ENCODE peak calls at places on chromosome 15, in ten cellular contexts. One of them, this sample, is unnamed.

GRCh38 chr15:40775007-40775406 is 5.2 kb downstream of the C15orf62 start:
- DNase-seq in sigmoid colon: no peak
- DNase-seq in cortex of kidney: no peak
- DNase-seq in NCI-H345: no peak
- DNase-seq in NCI-H1092 treated with DMSO at 0.1 percent for 48 hours: no peak
- DNase-seq in stomach: no peak
- DNase-seq in HEK293T: no peak
- DNase-seq in stimulated activated CD8-positive, alpha-beta memory T cell treated with anti-CD3 and anti-CD28 coated beads, Interleukin-7, amount 100 ng/mL, for 48 hours: no peak
- DNase-seq in IMR-90: no peak
- DNase-seq in aorta: no peak
- DNase-seq in this sample: no peak

GRCh38 chr15:37872661-37873060 is 61.8 kb upstream of the TMCO5A start:
- DNase-seq in cortex of kidney: no peak
- DNase-seq in NCI-H1092 treated with DMSO at 0.1 percent for 48 hours: peak
- DNase-seq in HEK293T: no peak
- DNase-seq in stomach: no peak
- DNase-seq in aorta: no peak
- DNase-seq in NCI-H345: peak
- DNase-seq in IMR-90: no peak
- DNase-seq in sigmoid colon: no peak
- DNase-seq in stimulated activated CD8-positive, alpha-beta memory T cell treated with anti-CD3 and anti-CD28 coated beads, Interleukin-7, amount 100 ng/mL, for 48 hours: no peak
- DNase-seq in this sample: no peak

GRCh38 chr15:76764004-76764403 is 141.1 kb downstream of the SCAPER start:
- DNase-seq in IMR-90: no peak
- DNase-seq in NCI-H345: no peak
- DNase-seq in stomach: no peak
- DNase-seq in sigmoid colon: no peak
- DNase-seq in stimulated activated CD8-positive, alpha-beta memory T cell treated with anti-CD3 and anti-CD28 coated beads, Interleukin-7, amount 100 ng/mL, for 48 hours: no peak
- DNase-seq in cortex of kidney: no peak
- DNase-seq in NCI-H1092 treated with DMSO at 0.1 percent for 48 hours: no peak
- DNase-seq in HEK293T: no peak
- DNase-seq in aorta: no peak
- DNase-seq in this sample: no peak

GRCh38 chr15:49270541-49271421 is 100.7 kb downstream of the GALK2 start:
- DNase-seq in cortex of kidney: no peak
- DNase-seq in NCI-H345: no peak
- DNase-seq in stomach: no peak
- DNase-seq in sigmoid colon: no peak
- DNase-seq in stimulated activated CD8-positive, alpha-beta memory T cell treated with anti-CD3 and anti-CD28 coated beads, Interleukin-7, amount 100 ng/mL, for 48 hours: no peak
- DNase-seq in IMR-90: peak
- DNase-seq in HEK293T: no peak
- DNase-seq in aorta: peak
- DNase-seq in NCI-H1092 treated with DMSO at 0.1 percent for 48 hours: no peak
- DNase-seq in this sample: peak

GRCh38 chr15:79595995-79596622 is 164.0 kb downstream of the MINAR1 start:
- DNase-seq in stimulated activated CD8-positive, alpha-beta memory T cell treated with anti-CD3 and anti-CD28 coated beads, Interleukin-7, amount 100 ng/mL, for 48 hours: peak
- DNase-seq in aorta: peak
- DNase-seq in NCI-H1092 treated with DMSO at 0.1 percent for 48 hours: peak
- DNase-seq in stomach: peak
- DNase-seq in HEK293T: peak
- DNase-seq in sigmoid colon: no peak
- DNase-seq in NCI-H345: peak
- DNase-seq in cortex of kidney: no peak
- DNase-seq in IMR-90: peak
- DNase-seq in this sample: peak

GRCh38 chr15:42826251-42826890 is 89.4 kb upstream of the CDAN1 start:
- DNase-seq in stomach: no peak
- DNase-seq in IMR-90: no peak
- DNase-seq in NCI-H345: no peak
- DNase-seq in cortex of kidney: no peak
- DNase-seq in stimulated activated CD8-positive, alpha-beta memory T cell treated with anti-CD3 and anti-CD28 coated beads, Interleukin-7, amount 100 ng/mL, for 48 hours: no peak
- DNase-seq in HEK293T: no peak
- DNase-seq in sigmoid colon: no peak
- DNase-seq in NCI-H1092 treated with DMSO at 0.1 percent for 48 hours: no peak
- DNase-seq in aorta: no peak
- DNase-seq in this sample: no peak

GRCh38 chr15:67607959-67608605 is 65.6 kb downstream of the MAP2K5 start:
- DNase-seq in sigmoid colon: no peak
- DNase-seq in NCI-H345: no peak
- DNase-seq in stomach: no peak
- DNase-seq in IMR-90: no peak
- DNase-seq in cortex of kidney: no peak
- DNase-seq in stimulated activated CD8-positive, alpha-beta memory T cell treated with anti-CD3 and anti-CD28 coated beads, Interleukin-7, amount 100 ng/mL, for 48 hours: no peak
- DNase-seq in aorta: no peak
- DNase-seq in HEK293T: no peak
- DNase-seq in NCI-H1092 treated with DMSO at 0.1 percent for 48 hours: no peak
- DNase-seq in this sample: no peak

GRCh38 chr15:94272251-94272898 is 41.0 kb downstream of the MCTP2 start:
- DNase-seq in cortex of kidney: no peak
- DNase-seq in NCI-H345: no peak
- DNase-seq in stimulated activated CD8-positive, alpha-beta memory T cell treated with anti-CD3 and anti-CD28 coated beads, Interleukin-7, amount 100 ng/mL, for 48 hours: no peak
- DNase-seq in NCI-H1092 treated with DMSO at 0.1 percent for 48 hours: no peak
- DNase-seq in stomach: no peak
- DNase-seq in HEK293T: no peak
- DNase-seq in IMR-90: no peak
- DNase-seq in aorta: no peak
- DNase-seq in sigmoid colon: no peak
- DNase-seq in this sample: no peak

GRCh38 chr15:71782447-71783165 is 27.7 kb upstream of the NR2E3 start:
- DNase-seq in sigmoid colon: no peak
- DNase-seq in HEK293T: no peak
- DNase-seq in stomach: no peak
- DNase-seq in NCI-H345: no peak
- DNase-seq in IMR-90: no peak
- DNase-seq in aorta: no peak
- DNase-seq in stimulated activated CD8-positive, alpha-beta memory T cell treated with anti-CD3 and anti-CD28 coated beads, Interleukin-7, amount 100 ng/mL, for 48 hours: no peak
- DNase-seq in NCI-H1092 treated with DMSO at 0.1 percent for 48 hours: no peak
- DNase-seq in cortex of kidney: no peak
- DNase-seq in this sample: no peak

GRCh38 chr15:66050264-66050663 is 181.0 kb downstream of the RAB11A start:
- DNase-seq in stimulated activated CD8-positive, alpha-beta memory T cell treated with anti-CD3 and anti-CD28 coated beads, Interleukin-7, amount 100 ng/mL, for 48 hours: no peak
- DNase-seq in stomach: no peak
- DNase-seq in HEK293T: no peak
- DNase-seq in aorta: no peak
- DNase-seq in NCI-H345: no peak
- DNase-seq in cortex of kidney: no peak
- DNase-seq in sigmoid colon: no peak
- DNase-seq in IMR-90: no peak
- DNase-seq in NCI-H1092 treated with DMSO at 0.1 percent for 48 hours: no peak
- DNase-seq in this sample: no peak

GRCh38 chr15:63006032-63006878 is 36.3 kb upstream of the TPM1 start:
- DNase-seq in NCI-H1092 treated with DMSO at 0.1 percent for 48 hours: no peak
- DNase-seq in NCI-H345: no peak
- DNase-seq in sigmoid colon: no peak
- DNase-seq in cortex of kidney: no peak
- DNase-seq in IMR-90: no peak
- DNase-seq in HEK293T: no peak
- DNase-seq in stomach: no peak
- DNase-seq in stimulated activated CD8-positive, alpha-beta memory T cell treated with anti-CD3 and anti-CD28 coated beads, Interleukin-7, amount 100 ng/mL, for 48 hours: no peak
- DNase-seq in aorta: no peak
- DNase-seq in this sample: no peak

GRCh38 chr15:99447497-99448371 is 118.0 kb upstream of the MEF2A start:
- DNase-seq in NCI-H345: peak
- DNase-seq in HEK293T: no peak
- DNase-seq in stomach: peak
- DNase-seq in IMR-90: no peak
- DNase-seq in sigmoid colon: peak
- DNase-seq in NCI-H1092 treated with DMSO at 0.1 percent for 48 hours: peak
- DNase-seq in cortex of kidney: no peak
- DNase-seq in stimulated activated CD8-positive, alpha-beta memory T cell treated with anti-CD3 and anti-CD28 coated beads, Interleukin-7, amount 100 ng/mL, for 48 hours: no peak
- DNase-seq in aorta: peak
- DNase-seq in this sample: no peak

GRCh38 chr15:36358094-36358961 is 221.1 kb upstream of the CDIN1 start:
- DNase-seq in stimulated activated CD8-positive, alpha-beta memory T cell treated with anti-CD3 and anti-CD28 coated beads, Interleukin-7, amount 100 ng/mL, for 48 hours: no peak
- DNase-seq in IMR-90: peak
- DNase-seq in aorta: no peak
- DNase-seq in NCI-H1092 treated with DMSO at 0.1 percent for 48 hours: no peak
- DNase-seq in cortex of kidney: no peak
- DNase-seq in stomach: no peak
- DNase-seq in HEK293T: no peak
- DNase-seq in NCI-H345: no peak
- DNase-seq in sigmoid colon: no peak
- DNase-seq in this sample: peak

GRCh38 chr15:99452728-99453643 is 112.8 kb upstream of the MEF2A start:
- DNase-seq in cortex of kidney: no peak
- DNase-seq in HEK293T: no peak
- DNase-seq in NCI-H345: no peak
- DNase-seq in stomach: peak
- DNase-seq in stimulated activated CD8-positive, alpha-beta memory T cell treated with anti-CD3 and anti-CD28 coated beads, Interleukin-7, amount 100 ng/mL, for 48 hours: no peak
- DNase-seq in NCI-H1092 treated with DMSO at 0.1 percent for 48 hours: no peak
- DNase-seq in sigmoid colon: peak
- DNase-seq in IMR-90: peak
- DNase-seq in aorta: peak
- DNase-seq in this sample: peak

GRCh38 chr15:94028809-94029208 is 202.6 kb upstream of the MCTP2 start:
- DNase-seq in cortex of kidney: no peak
- DNase-seq in stimulated activated CD8-positive, alpha-beta memory T cell treated with anti-CD3 and anti-CD28 coated beads, Interleukin-7, amount 100 ng/mL, for 48 hours: no peak
- DNase-seq in NCI-H1092 treated with DMSO at 0.1 percent for 48 hours: no peak
- DNase-seq in stomach: no peak
- DNase-seq in IMR-90: no peak
- DNase-seq in aorta: no peak
- DNase-seq in NCI-H345: no peak
- DNase-seq in HEK293T: no peak
- DNase-seq in sigmoid colon: no peak
- DNase-seq in this sample: no peak

GRCh38 chr15:100595964-100596363 is 6.0 kb downstream of the LINS1 start:
- DNase-seq in IMR-90: no peak
- DNase-seq in sigmoid colon: no peak
- DNase-seq in aorta: no peak
- DNase-seq in stomach: no peak
- DNase-seq in HEK293T: no peak
- DNase-seq in NCI-H345: no peak
- DNase-seq in NCI-H1092 treated with DMSO at 0.1 percent for 48 hours: no peak
- DNase-seq in stimulated activated CD8-positive, alpha-beta memory T cell treated with anti-CD3 and anti-CD28 coated beads, Interleukin-7, amount 100 ng/mL, for 48 hours: no peak
- DNase-seq in cortex of kidney: no peak
- DNase-seq in this sample: no peak

GRCh38 chr15:47725924-47726323 is 8.6 kb downstream of the SEMA6D start:
- DNase-seq in HEK293T: no peak
- DNase-seq in NCI-H1092 treated with DMSO at 0.1 percent for 48 hours: peak
- DNase-seq in stimulated activated CD8-positive, alpha-beta memory T cell treated with anti-CD3 and anti-CD28 coated beads, Interleukin-7, amount 100 ng/mL, for 48 hours: no peak
- DNase-seq in stomach: no peak
- DNase-seq in IMR-90: no peak
- DNase-seq in cortex of kidney: no peak
- DNase-seq in aorta: no peak
- DNase-seq in sigmoid colon: no peak
- DNase-seq in NCI-H345: no peak
- DNase-seq in this sample: no peak

GRCh38 chr15:23467110-23467600 is 20.1 kb upstream of the GOLGA6L2 start:
- DNase-seq in stomach: no peak
- DNase-seq in aorta: no peak
- DNase-seq in IMR-90: peak
- DNase-seq in sigmoid colon: no peak
- DNase-seq in stimulated activated CD8-positive, alpha-beta memory T cell treated with anti-CD3 and anti-CD28 coated beads, Interleukin-7, amount 100 ng/mL, for 48 hours: no peak
- DNase-seq in HEK293T: peak
- DNase-seq in NCI-H345: peak
- DNase-seq in NCI-H1092 treated with DMSO at 0.1 percent for 48 hours: peak
- DNase-seq in cortex of kidney: no peak
- DNase-seq in this sample: peak

GRCh38 chr15:90481023-90481422 is 48.7 kb upstream of the CRTC3 start:
- DNase-seq in stomach: no peak
- DNase-seq in stimulated activated CD8-positive, alpha-beta memory T cell treated with anti-CD3 and anti-CD28 coated beads, Interleukin-7, amount 100 ng/mL, for 48 hours: peak
- DNase-seq in NCI-H1092 treated with DMSO at 0.1 percent for 48 hours: no peak
- DNase-seq in aorta: no peak
- DNase-seq in cortex of kidney: no peak
- DNase-seq in sigmoid colon: no peak
- DNase-seq in NCI-H345: no peak
- DNase-seq in HEK293T: no peak
- DNase-seq in IMR-90: no peak
- DNase-seq in this sample: no peak

GRCh38 chr15:71456362-71456761 is 341.1 kb downstream of the THSD4 start:
- DNase-seq in NCI-H1092 treated with DMSO at 0.1 percent for 48 hours: no peak
- DNase-seq in NCI-H345: no peak
- DNase-seq in IMR-90: no peak
- DNase-seq in HEK293T: no peak
- DNase-seq in aorta: no peak
- DNase-seq in stimulated activated CD8-positive, alpha-beta memory T cell treated with anti-CD3 and anti-CD28 coated beads, Interleukin-7, amount 100 ng/mL, for 48 hours: no peak
- DNase-seq in cortex of kidney: no peak
- DNase-seq in stomach: no peak
- DNase-seq in sigmoid colon: no peak
- DNase-seq in this sample: no peak

GRCh38 chr15:93759626-93760025 is 471.7 kb upstream of the MCTP2 start:
- DNase-seq in NCI-H1092 treated with DMSO at 0.1 percent for 48 hours: no peak
- DNase-seq in IMR-90: no peak
- DNase-seq in aorta: no peak
- DNase-seq in stimulated activated CD8-positive, alpha-beta memory T cell treated with anti-CD3 and anti-CD28 coated beads, Interleukin-7, amount 100 ng/mL, for 48 hours: no peak
- DNase-seq in stomach: no peak
- DNase-seq in NCI-H345: no peak
- DNase-seq in cortex of kidney: no peak
- DNase-seq in sigmoid colon: no peak
- DNase-seq in HEK293T: no peak
- DNase-seq in this sample: no peak

GRCh38 chr15:52078876-52079700 is 33.5 kb downstream of the BCL2L10 start:
- DNase-seq in sigmoid colon: peak
- DNase-seq in aorta: peak
- DNase-seq in NCI-H1092 treated with DMSO at 0.1 percent for 48 hours: peak
- DNase-seq in stimulated activated CD8-positive, alpha-beta memory T cell treated with anti-CD3 and anti-CD28 coated beads, Interleukin-7, amount 100 ng/mL, for 48 hours: peak
- DNase-seq in IMR-90: peak
- DNase-seq in HEK293T: peak
- DNase-seq in cortex of kidney: no peak
- DNase-seq in NCI-H345: peak
- DNase-seq in stomach: peak
- DNase-seq in this sample: peak

GRCh38 chr15:60871731-60872130 is 357.4 kb downstream of the RORA start:
- DNase-seq in aorta: no peak
- DNase-seq in stomach: no peak
- DNase-seq in NCI-H345: no peak
- DNase-seq in cortex of kidney: no peak
- DNase-seq in NCI-H1092 treated with DMSO at 0.1 percent for 48 hours: no peak
- DNase-seq in IMR-90: peak
- DNase-seq in stimulated activated CD8-positive, alpha-beta memory T cell treated with anti-CD3 and anti-CD28 coated beads, Interleukin-7, amount 100 ng/mL, for 48 hours: no peak
- DNase-seq in HEK293T: no peak
- DNase-seq in sigmoid colon: no peak
- DNase-seq in this sample: no peak

GRCh38 chr15:67033521-67033920 is 31.9 kb upstream of the SMAD3 start:
- DNase-seq in stomach: no peak
- DNase-seq in sigmoid colon: no peak
- DNase-seq in aorta: peak
- DNase-seq in stimulated activated CD8-positive, alpha-beta memory T cell treated with anti-CD3 and anti-CD28 coated beads, Interleukin-7, amount 100 ng/mL, for 48 hours: no peak
- DNase-seq in cortex of kidney: no peak
- DNase-seq in HEK293T: no peak
- DNase-seq in NCI-H345: no peak
- DNase-seq in NCI-H1092 treated with DMSO at 0.1 percent for 48 hours: no peak
- DNase-seq in IMR-90: no peak
- DNase-seq in this sample: no peak

GRCh38 chr15:29596266-29596665 is 226.0 kb downstream of the TJP1 start:
- DNase-seq in stomach: no peak
- DNase-seq in aorta: no peak
- DNase-seq in sigmoid colon: no peak
- DNase-seq in stimulated activated CD8-positive, alpha-beta memory T cell treated with anti-CD3 and anti-CD28 coated beads, Interleukin-7, amount 100 ng/mL, for 48 hours: no peak
- DNase-seq in HEK293T: no peak
- DNase-seq in IMR-90: peak
- DNase-seq in NCI-H345: no peak
- DNase-seq in cortex of kidney: no peak
- DNase-seq in NCI-H1092 treated with DMSO at 0.1 percent for 48 hours: no peak
- DNase-seq in this sample: peak

GRCh38 chr15:41020829-41021228 is 67.6 kb downstream of the CHAC1 start:
- DNase-seq in sigmoid colon: no peak
- DNase-seq in HEK293T: no peak
- DNase-seq in IMR-90: no peak
- DNase-seq in NCI-H345: no peak
- DNase-seq in NCI-H1092 treated with DMSO at 0.1 percent for 48 hours: no peak
- DNase-seq in stimulated activated CD8-positive, alpha-beta memory T cell treated with anti-CD3 and anti-CD28 coated beads, Interleukin-7, amount 100 ng/mL, for 48 hours: no peak
- DNase-seq in cortex of kidney: no peak
- DNase-seq in stomach: no peak
- DNase-seq in aorta: no peak
- DNase-seq in this sample: no peak

GRCh38 chr15:74788716-74789151 is 6.9 kb downstream of the CSK start:
- DNase-seq in stomach: no peak
- DNase-seq in stimulated activated CD8-positive, alpha-beta memory T cell treated with anti-CD3 and anti-CD28 coated beads, Interleukin-7, amount 100 ng/mL, for 48 hours: no peak
- DNase-seq in aorta: no peak
- DNase-seq in NCI-H1092 treated with DMSO at 0.1 percent for 48 hours: no peak
- DNase-seq in HEK293T: no peak
- DNase-seq in cortex of kidney: no peak
- DNase-seq in NCI-H345: no peak
- DNase-seq in sigmoid colon: no peak
- DNase-seq in IMR-90: no peak
- DNase-seq in this sample: no peak

GRCh38 chr15:98612490-98613110 is 35.7 kb upstream of the IGF1R start:
- DNase-seq in sigmoid colon: no peak
- DNase-seq in stimulated activated CD8-positive, alpha-beta memory T cell treated with anti-CD3 and anti-CD28 coated beads, Interleukin-7, amount 100 ng/mL, for 48 hours: no peak
- DNase-seq in NCI-H345: no peak
- DNase-seq in NCI-H1092 treated with DMSO at 0.1 percent for 48 hours: no peak
- DNase-seq in HEK293T: no peak
- DNase-seq in IMR-90: no peak
- DNase-seq in stomach: no peak
- DNase-seq in cortex of kidney: no peak
- DNase-seq in aorta: no peak
- DNase-seq in this sample: no peak